ENCODE peak calls at places on chromosome 2, in eight cellular contexts. W is ovary, A is spleen, P is GM23248, Z is fibroblast of lung, L is adrenal gland, K is H1, O is prostate gland. J is an unnamed sample.

GRCh38 chr2:19746611-19747309 is 155.0 kb downstream of the TTC32 start:
- DNase-seq in K (peak; percentile 47), P (peak; percentile 28), Z (peak; percentile 40), A (no peak), O (no peak), W (no peak), L (no peak), J (no peak)

GRCh38 chr2:152740743-152741328 is 22.4 kb downstream of the ARL6IP6 start:
- DNase-seq in W (no peak), K (no peak), P (peak; percentile 77), L (no peak), O (no peak), A (no peak), Z (peak; percentile 81), J (no peak)

GRCh38 chr2:186641807-186642321 is 52.0 kb upstream of the FAM171B start:
- DNase-seq in A (no peak), P (peak; percentile 87), K (no peak), W (no peak), Z (peak; percentile 78), O (peak; percentile 51), L (peak; percentile 74), J (peak; percentile 67)

GRCh38 chr2:237861-238260 is 26.0 kb downstream of the SH3YL1 start:
- DNase-seq in W (no peak), Z (no peak), K (no peak), O (no peak), P (no peak), L (no peak), A (no peak), J (no peak)

GRCh38 chr2:69943000-69943840 is 18.2 kb downstream of the ASPRV1 start:
- DNase-seq in O (no peak), K (no peak), P (no peak), L (no peak), A (no peak), Z (no peak), W (no peak), J (no peak)

GRCh38 chr2:28691774-28692281 is 59.8 kb upstream of the PPP1CB start:
- DNase-seq in Z (peak; percentile 78), A (no peak), O (no peak), K (no peak), W (no peak), L (peak; percentile 84), P (peak; percentile 46), J (peak; percentile 51)

GRCh38 chr2:120382541-120383144 is 36.7 kb downstream of the INHBB start:
- DNase-seq in O (no peak), P (no peak), A (no peak), W (no peak), L (no peak), K (no peak), Z (no peak), J (no peak)

GRCh38 chr2:205139822-205140612 is 542.3 kb upstream of the NRP2 start:
- DNase-seq in A (peak; percentile 81), Z (no peak), L (peak; percentile 69), K (peak; percentile 33), P (no peak), W (peak; percentile 25), O (no peak), J (no peak)

GRCh38 chr2:8312861-8313768 is 368.7 kb upstream of the ID2 start:
- DNase-seq in Z (peak; percentile 28), A (no peak), L (no peak), O (no peak), W (no peak), P (peak; percentile 42), K (no peak), J (no peak)

GRCh38 chr2:104040739-104041138 is 813.2 kb upstream of the POU3F3 start:
- DNase-seq in A (no peak), P (no peak), Z (no peak), L (no peak), O (no peak), W (no peak), K (no peak), J (no peak)

GRCh38 chr2:1556776-1557466 is 143.7 kb downstream of the TPO start:
- DNase-seq in Z (peak; percentile 87), O (no peak), L (peak; percentile 94), P (peak; percentile 85), W (no peak), A (peak; percentile 64), K (no peak), J (no peak)

GRCh38 chr2:121974919-121975654 is 219.6 kb downstream of the TSN start:
- DNase-seq in L (peak; percentile 64), A (no peak), Z (peak; percentile 78), O (peak; percentile 45), W (peak; percentile 31), K (peak; percentile 27), P (peak; percentile 85), J (peak; percentile 77)

GRCh38 chr2:19776941-19777514 is 124.8 kb downstream of the TTC32 start:
- DNase-seq in O (no peak), W (no peak), Z (no peak), K (no peak), A (no peak), L (peak; percentile 17), P (no peak), J (no peak)

GRCh38 chr2:16114836-16115235 is 174.5 kb downstream of the MYCN start:
- DNase-seq in O (no peak), Z (no peak), K (no peak), W (no peak), L (no peak), A (no peak), P (no peak), J (peak; percentile 88)

DNA sequence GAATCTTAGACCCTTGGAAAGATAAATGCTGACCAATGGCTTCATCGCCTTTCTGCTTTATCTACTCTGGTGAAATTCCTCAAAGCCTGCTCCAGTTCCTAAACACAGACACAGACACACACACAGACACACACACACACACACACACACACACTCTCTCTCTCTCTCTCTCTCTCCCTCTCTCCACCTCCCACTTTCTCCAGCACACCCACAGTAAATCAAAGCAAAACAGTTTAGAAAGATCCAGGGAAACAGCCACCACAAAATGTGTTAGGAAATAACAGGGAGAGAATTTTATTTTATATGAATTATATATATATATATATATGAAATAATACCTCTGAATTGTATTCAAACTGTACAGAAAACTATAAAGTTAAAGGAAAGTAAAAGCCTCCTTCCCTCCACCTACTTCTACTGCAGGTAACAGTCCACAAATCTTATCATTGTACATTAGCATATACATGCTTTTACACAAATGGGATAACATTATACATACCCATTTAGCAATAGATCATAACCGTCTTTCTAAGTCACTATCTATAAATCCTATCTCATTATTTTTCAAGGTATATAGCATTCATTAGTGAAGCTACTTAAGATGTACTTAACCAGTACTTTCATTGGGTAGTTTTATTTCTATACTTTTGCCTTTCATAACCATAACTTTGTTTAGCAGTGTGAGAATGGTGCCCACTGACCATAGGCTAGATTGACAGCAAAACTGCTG is 38.5 kb downstream of the MREG start:
- DNase-seq in K (no peak), W (no peak), O (no peak), L (no peak), Z (no peak), P (no peak), A (no peak), J (no peak)
- H3K4me3 ChIP-seq in K (no peak overlapping the region), W (no peak overlapping the region), O (no peak overlapping the region), L (no peak overlapping the region), Z (no peak overlapping the region), P (no peak overlapping the region), A (no peak overlapping the region), J (no peak overlapping the region)

GRCh38 chr2:224876522-224876921 is 160.4 kb upstream of the CCDC195 start:
- DNase-seq in O (no peak), P (no peak), W (no peak), L (no peak), K (no peak), Z (no peak), A (no peak), J (no peak)

GRCh38 chr2:224875153-224875552 is 159.0 kb upstream of the CCDC195 start:
- DNase-seq in L (no peak), K (no peak), P (no peak), W (no peak), Z (no peak), A (no peak), O (no peak), J (no peak)

GRCh38 chr2:224871813-224872212 is 155.6 kb upstream of the CCDC195 start:
- DNase-seq in W (no peak), P (no peak), O (no peak), L (no peak), A (no peak), Z (no peak), K (no peak), J (no peak)

GRCh38 chr2:224870341-224870740 is 154.2 kb upstream of the CCDC195 start:
- DNase-seq in K (no peak), Z (peak; percentile 16), O (no peak), A (no peak), W (no peak), L (no peak), P (peak; percentile 44), J (no peak)

DNA sequence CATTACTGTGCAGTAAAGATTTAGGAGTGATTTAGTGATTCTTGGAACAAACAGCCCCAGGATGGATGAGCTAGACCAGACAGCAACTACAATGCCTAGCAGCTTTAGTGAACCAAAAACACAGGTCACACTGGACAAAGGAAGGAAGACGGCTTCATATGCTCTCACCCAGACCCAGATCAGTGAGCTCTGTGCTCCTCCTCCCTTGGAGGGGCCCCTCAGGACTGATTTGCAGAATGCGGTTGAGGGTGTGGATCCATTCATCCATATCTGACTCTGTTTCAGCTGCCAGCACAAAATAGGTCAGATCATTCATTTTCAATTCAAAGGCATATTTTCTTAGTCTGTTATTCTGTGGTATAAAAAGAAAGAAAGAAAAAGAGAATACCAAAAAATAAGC is 159.7 kb upstream of the CCDC195 start:
- DNase-seq in A (no peak), W (no peak), Z (no peak), O (no peak), P (no peak), L (no peak), K (no peak), J (no peak)
- H3K36me3 ChIP-seq in A (peaks cover 51% of the 10 kb centered on the region), W (no peaks in the 10 kb centered on the region), Z (peaks cover 5% of the 10 kb centered on the region), O (no peaks in the 10 kb centered on the region), P (peaks cover 41% of the 10 kb centered on the region), L (no peaks in the 10 kb centered on the region), K (no peaks in the 10 kb centered on the region), J (no peaks in the 10 kb centered on the region)

GRCh38 chr2:165852394-165852793 is 58.3 kb upstream of the GALNT3 start:
- DNase-seq in Z (no peak), K (no peak), A (no peak), P (no peak), L (no peak), W (no peak), O (no peak), J (no peak)
- H3K4me1 ChIP-seq in Z (peaks cover 2% of the 10 kb centered on the region), K (no peaks in the 10 kb centered on the region), A (no peaks in the 10 kb centered on the region), P (no peaks in the 10 kb centered on the region), L (no peaks in the 10 kb centered on the region), W (peaks cover 5% of the 10 kb centered on the region), O (no peaks in the 10 kb centered on the region), J (no peaks in the 10 kb centered on the region)

GRCh38 chr2:98463081-98463481 is 18.4 kb downstream of the INPP4A start:
- DNase-seq in P (no peak), O (no peak), A (peak; percentile 54), Z (no peak), K (no peak), W (no peak), L (peak; percentile 54), J (no peak)

GRCh38 chr2:98463988-98464771 is 19.5 kb downstream of the INPP4A start:
- DNase-seq in A (no peak), K (no peak), L (peak; percentile 58), O (no peak), W (no peak), P (no peak), Z (no peak), J (no peak)

GRCh38 chr2:98463551-98463971 is 18.9 kb downstream of the INPP4A start:
- DNase-seq in P (no peak), W (no peak), Z (no peak), L (peak; percentile 48), A (no peak), O (no peak), K (no peak), J (no peak)

GRCh38 chr2:98465456-98466201 is 21.0 kb downstream of the INPP4A start:
- DNase-seq in K (no peak), W (no peak), A (peak; percentile 92), L (peak; percentile 84), P (peak; percentile 21), O (no peak), Z (peak; percentile 71), J (no peak)

GRCh38 chr2:98464772-98465310 is 20.2 kb downstream of the INPP4A start:
- DNase-seq in W (no peak), A (no peak), L (no peak), Z (no peak), O (no peak), P (no peak), K (no peak), J (no peak)
- H3K4me3 ChIP-seq in W (no peak overlapping the region), A (no peak overlapping the region), L (no peak overlapping the region), Z (no peak overlapping the region), O (no peak overlapping the region), P (no peak overlapping the region), K (no peak overlapping the region), J (no peak overlapping the region)

J was measured in Caco-2.